ENCODE peak calls at places on chromosomes 16 and 17, in six cellular contexts. X is A549, K is Peyer's patch, N is AG04450, Y is GM20000, L is testis. M is an unnamed sample.

GRCh38 chr16:65122974-65123845 is 1.3 kb upstream of the CDH11 start:
- DNase-seq in X (no peak), K (peak; percentile 50), N (no peak), Y (no peak), L (peak; percentile 61), M (no peak)

GRCh38 chr17:29709861-29710849 is 87.4 kb upstream of the CORO6 start:
- DNase-seq in X (no peak), K (no peak), N (no peak), Y (no peak), L (no peak), M (no peak)

GRCh38 chr17:78337244-78338109 is 22.4 kb downstream of the SOCS3 start:
- DNase-seq in X (peak; percentile 96), K (peak; percentile 87), N (no peak), Y (peak; percentile 79), L (no peak), M (no peak)

GRCh38 chr17:50328360-50328759 is 17.6 kb upstream of the XYLT2 start:
- DNase-seq in X (no peak), K (no peak), N (no peak), Y (no peak), L (no peak), M (no peak)

GRCh38 chr16:82136956-82137818 is 32.8 kb downstream of the MPHOSPH6 start:
- DNase-seq in X (no peak), K (no peak), N (no peak), Y (no peak), L (no peak), M (no peak)

GRCh38 chr17:37816951-37817350 is 72.1 kb upstream of the HNF1B start:
- DNase-seq in X (no peak), K (no peak), N (no peak), Y (no peak), L (no peak), M (no peak)

GRCh38 chr17:75087558-75088453 is at the start of gene SLC16A5:
- DNase-seq in X (peak; percentile 99), K (peak; percentile 93), N (no peak), Y (peak; percentile 80), L (peak; percentile 66), M (no peak)

GRCh38 chr16:81417210-81417609 is 27.4 kb upstream of the CMIP start:
- DNase-seq in X (no peak), K (no peak), N (no peak), Y (no peak), L (no peak), M (no peak)

GRCh38 chr17:63314766-63315165 is 131.3 kb downstream of the CYB561 start:
- DNase-seq in X (no peak), K (peak; percentile 63), N (no peak), Y (no peak), L (no peak), M (no peak)

GRCh38 chr17:73455050-73455687 is 143.4 kb upstream of the CDC42EP4 start:
- DNase-seq in X (no peak), K (no peak), N (no peak), Y (no peak), L (peak; percentile 81), M (no peak)

GRCh38 chr16:5056347-5056746 is 9.4 kb downstream of the C16orf89 start:
- DNase-seq in X (no peak), K (no peak), N (no peak), Y (peak; percentile 66), L (peak; percentile 26), M (no peak)
- TF ChIP-seq CTCF in X (peak; percentile 42), K (peak; percentile 42), N (peak; percentile 52), Y (peak; percentile 70), L (no peak), M (no peak)

DNA sequence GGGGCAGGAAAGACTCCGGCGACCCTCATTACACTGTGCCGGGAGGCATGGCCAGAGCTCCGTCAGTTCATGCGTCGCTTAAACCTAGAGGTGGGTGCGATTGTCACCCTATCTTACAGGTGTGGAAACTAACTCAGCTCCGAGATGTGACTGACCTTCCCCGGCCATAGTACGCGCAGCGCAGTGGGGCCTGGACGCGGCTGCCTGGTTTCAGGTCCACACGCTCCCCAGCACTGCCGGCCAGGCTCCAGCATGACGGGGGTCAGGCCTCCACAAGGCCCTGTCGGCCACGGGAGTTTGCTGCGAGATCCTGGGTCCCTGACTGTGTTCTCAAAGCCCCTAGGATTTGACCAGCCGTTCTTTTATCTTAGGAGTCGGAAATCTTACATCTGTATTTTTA is 34.4 kb downstream of the JPH3 start:
- DNase-seq in X (no peak), K (no peak), N (no peak), Y (no peak), L (no peak), M (no peak)
- TF ChIP-seq CTCF in X (no peak), K (no peak), N (no peak), Y (no peak), L (no peak), M (no peak)

GRCh38 chr16:10988879-10989278 is 44.5 kb downstream of the CLEC16A start:
- DNase-seq in X (no peak), K (no peak), N (no peak), Y (no peak), L (no peak), M (no peak)

GRCh38 chr16:10990378-10990777 is 46.0 kb downstream of the CLEC16A start:
- DNase-seq in X (no peak), K (no peak), N (no peak), Y (no peak), L (no peak), M (no peak)

GRCh38 chr16:10987361-10988163 is 43.2 kb downstream of the CLEC16A start:
- DNase-seq in X (no peak), K (no peak), N (no peak), Y (no peak), L (no peak), M (no peak)

GRCh38 chr16:10989494-10989893 is 45.1 kb downstream of the CLEC16A start:
- DNase-seq in X (no peak), K (no peak), N (no peak), Y (no peak), L (no peak), M (no peak)

GRCh38 chr16:10988164-10988803 is 43.9 kb downstream of the CLEC16A start:
- DNase-seq in X (peak; percentile 28), K (peak; percentile 54), N (no peak), Y (peak; percentile 50), L (no peak), M (no peak)
- TF ChIP-seq CTCF in X (no peak), K (peak; percentile 36), N (peak; percentile 42), Y (peak; percentile 43), L (no peak), M (no peak)

GRCh38 chr16:48271728-48272127 is 24.4 kb upstream of the ABCC11 start:
- DNase-seq in X (no peak), K (no peak), N (no peak), Y (no peak), L (no peak), M (no peak)
- TF ChIP-seq CTCF in X (no peak), K (no peak), N (peak; percentile 51), Y (no peak), L (no peak), M (no peak)